ENCODE peak calls at places on chromosomes 3 and 15, in ten cellular contexts. One of them, this sample, is unnamed.

GRCh38 chr15:91948001-91948608 is 94.6 kb downstream of the SLCO3A1 start:
- DNase-seq in astrocyte of the spinal cord: peak; percentile 39
- DNase-seq in fibroblast of pulmonary artery: peak; percentile 70
- DNase-seq in activated T-cell treated with anti-CD3 and anti-CD28 coated beads, Interleukin-2, amount 50 U/mL, for 72 hours: no peak
- DNase-seq in cerebellar nuclear complex: peak; percentile 44
- DNase-seq in AG09319: no peak
- DNase-seq in activated effector memory CD4-positive, alpha-beta T cell treated with anti-CD3 and anti-CD28 coated beads, Interleukin-2, amount 50 U/mL, for 16 hours: no peak
- DNase-seq in amniotic stem cell: no peak
- DNase-seq in left ventricle myocardium superior: peak; percentile 74
- DNase-seq in cardiac septum: peak; percentile 82
- DNase-seq in this sample: no peak

GRCh38 chr15:64009241-64009640 is 37.0 kb downstream of the DAPK2 start:
- DNase-seq in left ventricle myocardium superior: peak; percentile 83
- DNase-seq in astrocyte of the spinal cord: no peak
- DNase-seq in amniotic stem cell: no peak
- DNase-seq in AG09319: no peak
- DNase-seq in activated effector memory CD4-positive, alpha-beta T cell treated with anti-CD3 and anti-CD28 coated beads, Interleukin-2, amount 50 U/mL, for 16 hours: no peak
- DNase-seq in fibroblast of pulmonary artery: peak; percentile 36
- DNase-seq in cardiac septum: no peak
- DNase-seq in cerebellar nuclear complex: no peak
- DNase-seq in activated T-cell treated with anti-CD3 and anti-CD28 coated beads, Interleukin-2, amount 50 U/mL, for 72 hours: peak; percentile 29
- DNase-seq in this sample: no peak

GRCh38 chr3:5250467-5251195 is 63.1 kb downstream of the EDEM1 start:
- DNase-seq in activated effector memory CD4-positive, alpha-beta T cell treated with anti-CD3 and anti-CD28 coated beads, Interleukin-2, amount 50 U/mL, for 16 hours: no peak
- DNase-seq in AG09319: no peak
- DNase-seq in left ventricle myocardium superior: no peak
- DNase-seq in fibroblast of pulmonary artery: peak; percentile 27
- DNase-seq in amniotic stem cell: no peak
- DNase-seq in activated T-cell treated with anti-CD3 and anti-CD28 coated beads, Interleukin-2, amount 50 U/mL, for 72 hours: no peak
- DNase-seq in astrocyte of the spinal cord: no peak
- DNase-seq in cardiac septum: no peak
- DNase-seq in cerebellar nuclear complex: no peak
- DNase-seq in this sample: no peak

GRCh38 chr3:70919661-70920060 is 607.2 kb upstream of the MDFIC2 start:
- DNase-seq in activated effector memory CD4-positive, alpha-beta T cell treated with anti-CD3 and anti-CD28 coated beads, Interleukin-2, amount 50 U/mL, for 16 hours: no peak
- DNase-seq in left ventricle myocardium superior: no peak
- DNase-seq in astrocyte of the spinal cord: no peak
- DNase-seq in cardiac septum: no peak
- DNase-seq in AG09319: no peak
- DNase-seq in fibroblast of pulmonary artery: no peak
- DNase-seq in cerebellar nuclear complex: no peak
- DNase-seq in amniotic stem cell: no peak
- DNase-seq in activated T-cell treated with anti-CD3 and anti-CD28 coated beads, Interleukin-2, amount 50 U/mL, for 72 hours: no peak
- DNase-seq in this sample: no peak

GRCh38 chr3:135927170-135927569 is 38.4 kb upstream of the PPP2R3A start:
- DNase-seq in fibroblast of pulmonary artery: no peak
- DNase-seq in activated T-cell treated with anti-CD3 and anti-CD28 coated beads, Interleukin-2, amount 50 U/mL, for 72 hours: no peak
- DNase-seq in cardiac septum: no peak
- DNase-seq in activated effector memory CD4-positive, alpha-beta T cell treated with anti-CD3 and anti-CD28 coated beads, Interleukin-2, amount 50 U/mL, for 16 hours: no peak
- DNase-seq in amniotic stem cell: peak; percentile 74
- DNase-seq in left ventricle myocardium superior: no peak
- DNase-seq in astrocyte of the spinal cord: no peak
- DNase-seq in AG09319: peak; percentile 81
- DNase-seq in cerebellar nuclear complex: no peak
- DNase-seq in this sample: no peak

GRCh38 chr3:148147896-148148295 is 549.8 kb upstream of the AGTR1 start:
- DNase-seq in cardiac septum: no peak
- DNase-seq in cerebellar nuclear complex: no peak
- DNase-seq in AG09319: no peak
- DNase-seq in amniotic stem cell: no peak
- DNase-seq in activated T-cell treated with anti-CD3 and anti-CD28 coated beads, Interleukin-2, amount 50 U/mL, for 72 hours: no peak
- DNase-seq in activated effector memory CD4-positive, alpha-beta T cell treated with anti-CD3 and anti-CD28 coated beads, Interleukin-2, amount 50 U/mL, for 16 hours: no peak
- DNase-seq in fibroblast of pulmonary artery: peak; percentile 16
- DNase-seq in left ventricle myocardium superior: no peak
- DNase-seq in astrocyte of the spinal cord: no peak
- DNase-seq in this sample: no peak

GRCh38 chr3:151347432-151347831 is 18.1 kb upstream of the P2RY13 start:
- DNase-seq in fibroblast of pulmonary artery: no peak
- DNase-seq in cerebellar nuclear complex: no peak
- DNase-seq in cardiac septum: peak; percentile 78
- DNase-seq in AG09319: no peak
- DNase-seq in amniotic stem cell: no peak
- DNase-seq in astrocyte of the spinal cord: no peak
- DNase-seq in activated T-cell treated with anti-CD3 and anti-CD28 coated beads, Interleukin-2, amount 50 U/mL, for 72 hours: no peak
- DNase-seq in activated effector memory CD4-positive, alpha-beta T cell treated with anti-CD3 and anti-CD28 coated beads, Interleukin-2, amount 50 U/mL, for 16 hours: no peak
- DNase-seq in left ventricle myocardium superior: no peak
- DNase-seq in this sample: no peak

GRCh38 chr3:136078421-136079364 is 113.2 kb downstream of the PPP2R3A start:
- DNase-seq in AG09319: no peak
- DNase-seq in cardiac septum: no peak
- DNase-seq in activated effector memory CD4-positive, alpha-beta T cell treated with anti-CD3 and anti-CD28 coated beads, Interleukin-2, amount 50 U/mL, for 16 hours: no peak
- DNase-seq in cerebellar nuclear complex: no peak
- DNase-seq in fibroblast of pulmonary artery: peak; percentile 60
- DNase-seq in amniotic stem cell: no peak
- DNase-seq in left ventricle myocardium superior: no peak
- DNase-seq in activated T-cell treated with anti-CD3 and anti-CD28 coated beads, Interleukin-2, amount 50 U/mL, for 72 hours: no peak
- DNase-seq in astrocyte of the spinal cord: peak; percentile 58
- DNase-seq in this sample: no peak

GRCh38 chr3:105465251-105465853 is 98.6 kb downstream of the ALCAM start:
- DNase-seq in fibroblast of pulmonary artery: no peak
- DNase-seq in cerebellar nuclear complex: no peak
- DNase-seq in left ventricle myocardium superior: no peak
- DNase-seq in amniotic stem cell: no peak
- DNase-seq in AG09319: peak; percentile 29
- DNase-seq in activated T-cell treated with anti-CD3 and anti-CD28 coated beads, Interleukin-2, amount 50 U/mL, for 72 hours: no peak
- DNase-seq in activated effector memory CD4-positive, alpha-beta T cell treated with anti-CD3 and anti-CD28 coated beads, Interleukin-2, amount 50 U/mL, for 16 hours: no peak
- DNase-seq in cardiac septum: no peak
- DNase-seq in astrocyte of the spinal cord: no peak
- DNase-seq in this sample: no peak

GRCh38 chr3:190941694-190942280 is 79.3 kb upstream of the GMNC start:
- DNase-seq in fibroblast of pulmonary artery: no peak
- DNase-seq in AG09319: no peak
- DNase-seq in cardiac septum: no peak
- DNase-seq in cerebellar nuclear complex: no peak
- DNase-seq in astrocyte of the spinal cord: no peak
- DNase-seq in activated effector memory CD4-positive, alpha-beta T cell treated with anti-CD3 and anti-CD28 coated beads, Interleukin-2, amount 50 U/mL, for 16 hours: no peak
- DNase-seq in activated T-cell treated with anti-CD3 and anti-CD28 coated beads, Interleukin-2, amount 50 U/mL, for 72 hours: no peak
- DNase-seq in amniotic stem cell: no peak
- DNase-seq in left ventricle myocardium superior: no peak
- DNase-seq in this sample: no peak

This sample was measured in endothelial cell.